ENCODE peak calls at places on chromosomes 2 and 18, in four cellular contexts. C is tibial artery, S is stomach, I is left ventricle myocardium inferior. J is an unnamed sample.

GRCh38 chr2:147879846-147880245 is 35.0 kb downstream of the ACVR2A start:
- DNase-seq in S (no peak), I (no peak), C (no peak), J (no peak)

GRCh38 chr2:99831772-99832171 is 310.6 kb downstream of the AFF3 start:
- DNase-seq in S (no peak), C (no peak), I (no peak), J (no peak)

GRCh38 chr18:48699761-48700160 is 160.9 kb downstream of the CTIF start:
- DNase-seq in I (no peak), S (no peak), C (no peak), J (no peak)

GRCh38 chr2:187951470-187952218 is 340.0 kb upstream of the GULP1 start:
- DNase-seq in C (no peak), I (no peak), S (no peak), J (no peak)

GRCh38 chr2:9961014-9961413 is 9.5 kb downstream of the GRHL1 start:
- DNase-seq in I (no peak), S (no peak), C (no peak), J (no peak)

GRCh38 chr2:105876191-105876590 is 131.5 kb downstream of the NCK2 start:
- DNase-seq in S (no peak), C (no peak), I (no peak), J (no peak)

GRCh38 chr2:241799522-241800197 is 9.3 kb upstream of the NEU4 start:
- DNase-seq in S (no peak), I (no peak), C (peak; percentile 53), J (no peak)

GRCh38 chr2:209766613-209767012 is 5.0 kb upstream of the UNC80 start:
- DNase-seq in I (no peak), S (no peak), C (no peak), J (no peak)

GRCh38 chr2:39779926-39780325 is 868 bp upstream of the THUMPD2 start:
- DNase-seq in I (no peak), C (no peak), S (no peak), J (no peak)

GRCh38 chr2:119198267-119198840 is 25.3 kb upstream of the STEAP3 start:
- DNase-seq in I (no peak), S (no peak), C (no peak), J (no peak)

GRCh38 chr2:197141669-197142068 is 168.9 kb downstream of the ANKRD44 start:
- DNase-seq in I (no peak), S (no peak), C (no peak), J (no peak)

GRCh38 chr2:154226931-154227330 is 355.2 kb downstream of the GALNT13 start:
- DNase-seq in C (no peak), S (no peak), I (no peak), J (no peak)

GRCh38 chr2:63596487-63596886 is 7.7 kb downstream of the MDH1 start:
- DNase-seq in I (no peak), S (no peak), C (no peak), J (no peak)

GRCh38 chr2:238854699-238855111 is 6.8 kb downstream of the TWIST2 start:
- DNase-seq in C (no peak), I (no peak), S (no peak), J (no peak)

GRCh38 chr2:193701484-193701883 is 1506.8 kb upstream of the TMEFF2 start:
- DNase-seq in S (no peak), I (no peak), C (no peak), J (no peak)

GRCh38 chr2:109711230-109712125 is 82.6 kb upstream of the RGPD5 start:
- DNase-seq in I (no peak), C (peak; percentile 48), S (no peak), J (no peak)

GRCh38 chr2:165837122-165837521 is 43.1 kb upstream of the GALNT3 start:
- DNase-seq in I (no peak), S (no peak), C (no peak), J (no peak)

GRCh38 chr2:136844546-136844945 is 79.2 kb downstream of the THSD7B start:
- DNase-seq in I (no peak), C (no peak), S (no peak), J (no peak)

GRCh38 chr2:234193977-234194563 is 143.6 kb downstream of the SPP2 start:
- DNase-seq in C (no peak), S (no peak), I (no peak), J (no peak)

GRCh38 chr2:39153312-39153711 is 32.5 kb upstream of the SOS1 start:
- DNase-seq in S (no peak), I (no peak), C (no peak), J (no peak)

DNA sequence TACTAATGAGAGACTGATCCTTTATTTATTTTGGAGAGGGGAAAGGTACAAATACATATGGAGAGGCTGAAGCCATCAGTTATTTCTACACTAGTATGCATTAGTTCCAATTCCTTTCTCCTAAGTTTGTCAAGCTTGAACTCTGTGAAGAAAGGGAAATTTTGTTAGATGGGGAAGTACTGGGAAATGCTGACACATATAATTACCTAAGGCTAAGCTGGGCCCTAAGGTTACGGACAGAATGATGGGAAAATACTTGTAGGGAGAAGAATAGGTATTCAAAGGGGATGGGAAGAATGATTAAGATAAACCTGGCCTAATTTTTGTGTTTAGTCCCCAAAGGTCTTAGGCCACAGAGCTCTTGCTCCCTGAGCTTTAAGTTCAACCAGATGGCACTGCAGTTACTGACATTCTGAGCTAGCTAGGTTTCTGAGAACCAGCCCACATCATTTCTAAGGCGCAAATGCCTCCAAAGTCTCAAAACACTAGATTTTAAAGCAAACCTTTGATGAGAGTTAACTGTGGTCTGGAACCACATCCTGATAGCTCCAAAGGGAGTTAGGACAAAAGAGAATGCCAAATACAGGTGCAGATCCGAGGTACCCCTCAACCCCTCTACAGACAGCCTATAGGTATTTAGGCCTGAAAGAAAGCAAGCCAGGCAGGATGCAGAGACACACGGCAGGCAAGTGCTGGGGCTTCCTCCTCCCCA is 2.7 kb downstream of the TMEM163 start:
- DNase-seq in I (no peak), S (no peak), C (no peak), J (no peak)
- TF ChIP-seq CTCF in I (no peak), S (no peak), C (no peak), J (no peak)

GRCh38 chr2:71003396-71003795 is 8.7 kb upstream of the TEX261 start:
- DNase-seq in C (no peak), S (no peak), I (no peak), J (no peak)

GRCh38 chr2:71006287-71006686 is 11.6 kb upstream of the TEX261 start:
- DNase-seq in I (no peak), S (no peak), C (no peak), J (no peak)

GRCh38 chr2:71005271-71006202 is 10.9 kb upstream of the TEX261 start:
- DNase-seq in S (no peak), I (no peak), C (no peak), J (no peak)

GRCh38 chr2:71004356-71004755 is 9.7 kb upstream of the TEX261 start:
- DNase-seq in I (no peak), S (no peak), C (no peak), J (no peak)

GRCh38 chr2:71004857-71005256 is 10.2 kb upstream of the TEX261 start:
- DNase-seq in S (no peak), I (no peak), C (no peak), J (no peak)
- H3K9me3 ChIP-seq in S (no peaks in the 10 kb centered on the region), I (no peaks in the 10 kb centered on the region), C (no peaks in the 10 kb centered on the region), J (no peaks in the 10 kb centered on the region)

DNA sequence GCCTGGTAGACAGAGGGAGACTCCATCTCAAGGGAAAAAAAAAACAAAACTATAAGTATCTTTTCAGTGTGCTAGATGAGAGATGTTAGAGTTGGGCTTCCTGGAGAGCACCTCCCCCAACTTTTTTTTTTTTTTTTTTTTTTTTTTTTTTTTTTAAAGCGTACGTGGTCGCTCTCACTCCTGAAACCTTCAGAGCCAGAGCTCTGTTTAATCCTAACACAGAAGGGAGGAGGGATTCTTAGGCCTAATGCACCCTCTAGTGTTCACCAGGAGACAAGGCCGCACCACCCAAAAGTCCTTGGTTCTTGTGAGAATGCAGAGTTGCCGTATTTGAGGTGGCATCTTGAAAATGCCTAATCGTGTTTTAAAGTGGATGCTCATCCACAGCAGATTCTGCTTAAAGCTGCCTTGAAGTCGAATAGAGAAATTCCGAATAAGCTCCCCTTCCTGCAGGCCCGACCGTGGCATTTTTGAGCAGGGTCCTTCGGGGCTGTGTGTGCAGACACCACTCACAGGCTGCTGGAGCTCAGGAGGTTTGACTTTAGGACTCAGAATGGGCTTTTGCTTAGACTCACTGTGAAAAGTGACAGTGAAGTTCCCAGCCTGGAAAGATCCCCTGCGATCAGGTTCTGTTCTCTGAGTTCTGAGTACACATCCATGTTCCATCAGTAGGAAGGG is 252.6 kb downstream of the AGAP1 start:
- DNase-seq in I (no peak), S (peak; percentile 72), C (no peak), J (peak; percentile 65)
- H3K4me1 ChIP-seq in I (peaks cover 19% of the 10 kb centered on the region), S (peaks cover 18% of the 10 kb centered on the region), C (peaks cover 8% of the 10 kb centered on the region), J (no peaks in the 10 kb centered on the region)

GRCh38 chr2:13335862-13336535 is 619.3 kb downstream of the TRIB2 start:
- DNase-seq in S (no peak), C (no peak), I (no peak), J (no peak)
- TF ChIP-seq CTCF in S (no peak), C (no peak), I (no peak), J (no peak)

GRCh38 chr2:35582637-35583036 is 772.9 kb upstream of the CRIM1 start:
- DNase-seq in I (no peak), S (no peak), C (no peak), J (no peak)

GRCh38 chr2:35580951-35581350 is 774.6 kb upstream of the CRIM1 start:
- DNase-seq in I (no peak), S (no peak), C (no peak), J (no peak)

GRCh38 chr2:35591886-35592285 is 763.7 kb upstream of the CRIM1 start:
- DNase-seq in S (no peak), C (no peak), I (no peak), J (no peak)

DNA sequence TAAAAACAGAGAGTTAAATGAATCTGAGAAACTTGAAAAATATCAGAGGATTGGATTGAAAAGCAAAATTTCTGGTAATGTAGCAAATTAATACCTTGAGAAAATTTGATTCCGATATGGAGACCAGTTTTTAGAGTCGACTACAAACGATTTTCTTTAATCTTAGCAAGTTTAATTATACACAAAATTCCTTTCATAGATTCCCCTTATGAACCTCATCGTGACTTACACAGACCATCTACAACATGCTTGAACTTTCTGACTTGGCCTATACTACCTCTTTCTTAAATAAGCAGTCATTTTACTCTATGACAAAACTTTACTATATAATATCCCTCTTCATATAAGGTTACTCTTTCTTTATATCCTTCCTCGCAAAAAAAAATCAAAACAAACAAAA is 769.6 kb upstream of the CRIM1 start:
- DNase-seq in S (no peak), C (no peak), I (no peak), J (no peak)
- H3K9me3 ChIP-seq in S (no peaks in the 10 kb centered on the region), C (no peaks in the 10 kb centered on the region), I (peaks cover 25% of the 10 kb centered on the region), J (no peaks in the 10 kb centered on the region)

DNA sequence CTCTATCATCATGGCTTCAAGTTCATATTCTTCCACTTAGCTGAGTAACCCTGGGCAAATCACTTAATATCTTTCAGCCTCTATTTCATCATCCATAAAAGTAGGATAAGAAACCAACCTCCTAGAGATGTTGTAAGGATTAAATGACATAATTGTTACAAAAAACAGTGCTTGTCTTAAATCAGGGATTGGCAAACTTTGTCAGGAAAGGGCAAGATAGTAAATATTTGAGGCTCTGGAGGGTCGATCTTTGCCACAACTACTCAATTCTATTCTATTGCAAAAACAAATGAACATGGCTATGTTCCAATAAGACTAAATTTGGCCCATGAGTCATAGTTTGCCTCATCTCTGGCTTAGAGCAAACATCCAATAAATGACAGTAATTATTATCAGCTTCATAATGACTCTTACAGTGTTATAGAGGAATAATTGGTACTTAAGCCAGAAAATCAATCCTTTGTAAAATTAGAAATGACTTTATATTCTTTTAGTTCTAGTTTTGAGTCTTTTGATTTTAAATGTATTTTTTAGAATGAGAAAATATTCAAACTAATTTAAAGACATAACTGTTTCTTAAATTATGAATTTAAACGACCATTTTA is 184.6 kb downstream of the SATB2 start:
- DNase-seq in S (no peak), C (no peak), I (no peak), J (no peak)
- H3K4me1 ChIP-seq in S (no peaks in the 10 kb centered on the region), C (no peaks in the 10 kb centered on the region), I (no peaks in the 10 kb centered on the region), J (no peaks in the 10 kb centered on the region)

J was measured in right lobe of liver.